ENCODE peak calls at places on chromosomes 6 and 20, in four cellular contexts. I, O, S and W are unnamed samples.

GRCh38 chr20:56289652-56290051 is 41.1 kb downstream of the MC3R start:
- DNase-seq in I (no peak), O (no peak), S (no peak), W (no peak)

GRCh38 chr20:10461495-10461894 is 26.4 kb downstream of the SLX4IP start:
- DNase-seq in I (no peak), O (no peak), S (no peak), W (no peak)

GRCh38 chr20:33433465-33433864 is 10.1 kb downstream of the SNTA1 start:
- DNase-seq in I (peak; percentile 95), O (no peak), S (peak; percentile 39), W (no peak)

GRCh38 chr20:44733341-44734069 is 12.2 kb upstream of the KCNK15 start:
- DNase-seq in I (peak; percentile 88), O (peak; percentile 81), S (peak; percentile 57), W (peak; percentile 75)

GRCh38 chr6:124742971-124743370 is 219.3 kb upstream of the RNF217 start:
- DNase-seq in I (no peak), O (no peak), S (no peak), W (no peak)

GRCh38 chr6:104580452-104580851 is 279.3 kb downstream of the HACE1 start:
- DNase-seq in I (no peak), O (no peak), S (no peak), W (no peak)

GRCh38 chr6:100549406-100550167 is 84.9 kb upstream of the SIM1 start:
- DNase-seq in I (no peak), O (no peak), S (no peak), W (no peak)

GRCh38 chr6:26525818-26526217 is 12.3 kb upstream of the HMGN4 start:
- DNase-seq in I (no peak), O (no peak), S (no peak), W (no peak)

GRCh38 chr6:54059683-54060082 is 51.6 kb upstream of the MLIP start:
- DNase-seq in I (no peak), O (no peak), S (no peak), W (no peak)

GRCh38 chr6:160430203-160430602 is 82.0 kb downstream of the SLC22A3 start:
- DNase-seq in I (no peak), O (no peak), S (no peak), W (no peak)
- H3K27ac ChIP-seq in I (peak overlapping the region; percentile 71), O (no peak overlapping the region), S (peak overlapping the region; percentile 54), W (no peak overlapping the region)

DNA sequence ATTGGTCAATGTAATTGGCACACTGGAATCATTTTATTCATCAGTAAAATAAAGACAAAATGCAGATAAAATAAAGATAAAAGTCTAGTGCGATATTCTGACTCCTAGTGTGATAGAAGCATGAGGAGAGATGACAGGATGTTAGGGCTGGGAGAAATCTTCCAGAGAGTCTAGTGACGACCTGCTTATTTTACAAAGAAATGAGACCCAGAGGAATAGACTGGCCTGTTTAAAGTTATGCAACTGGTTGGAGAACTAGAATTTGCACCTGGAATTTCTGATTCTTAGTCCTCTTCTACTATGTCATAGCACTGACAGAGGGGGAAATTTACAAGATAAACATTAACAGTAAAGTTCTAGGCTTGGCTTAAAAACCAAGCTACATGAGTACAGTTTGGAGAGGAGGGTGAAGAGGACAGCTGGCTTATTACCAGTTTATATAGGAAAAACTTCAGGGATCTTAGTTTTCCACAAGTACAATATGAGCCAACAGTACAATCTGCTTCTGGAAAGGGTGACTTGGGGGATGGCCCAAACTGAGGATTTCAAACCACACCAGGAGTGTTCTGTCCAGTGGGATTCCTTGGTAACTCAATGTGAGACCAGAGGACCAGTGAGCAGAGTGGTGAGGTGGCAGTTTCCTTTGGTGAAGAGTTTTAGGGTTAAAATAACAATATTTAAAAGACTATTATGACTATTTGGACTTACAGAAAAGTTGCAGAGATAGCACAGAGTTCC is 269.6 kb downstream of the CD109 start:
- DNase-seq in I (no peak), O (no peak), S (no peak), W (no peak)
- H3K27ac ChIP-seq in I (no peak overlapping the region), O (no peak overlapping the region), S (no peak overlapping the region), W (no peak overlapping the region)

GRCh38 chr6:11318835-11319813 is 86.7 kb upstream of the NEDD9 start:
- DNase-seq in I (no peak), O (no peak), S (no peak), W (no peak)
- H3K27ac ChIP-seq in I (peak overlapping the region; percentile 25), O (no peak overlapping the region), S (peak overlapping the region; percentile 2), W (no peak overlapping the region)

GRCh38 chr6:77883849-77884248 is 231.0 kb downstream of the MEI4 start:
- DNase-seq in I (no peak), O (no peak), S (no peak), W (no peak)
- H3K27ac ChIP-seq in I (no peak overlapping the region), O (no peak overlapping the region), S (no peak overlapping the region), W (no peak overlapping the region)

GRCh38 chr20:51888186-51888790 is 86.0 kb upstream of the SALL4 start:
- DNase-seq in I (no peak), O (peak; percentile 89), S (no peak), W (no peak)
- H3K27ac ChIP-seq in I (no peak overlapping the region), O (peak overlapping the region; percentile 94), S (no peak overlapping the region), W (no peak overlapping the region)

DNA sequence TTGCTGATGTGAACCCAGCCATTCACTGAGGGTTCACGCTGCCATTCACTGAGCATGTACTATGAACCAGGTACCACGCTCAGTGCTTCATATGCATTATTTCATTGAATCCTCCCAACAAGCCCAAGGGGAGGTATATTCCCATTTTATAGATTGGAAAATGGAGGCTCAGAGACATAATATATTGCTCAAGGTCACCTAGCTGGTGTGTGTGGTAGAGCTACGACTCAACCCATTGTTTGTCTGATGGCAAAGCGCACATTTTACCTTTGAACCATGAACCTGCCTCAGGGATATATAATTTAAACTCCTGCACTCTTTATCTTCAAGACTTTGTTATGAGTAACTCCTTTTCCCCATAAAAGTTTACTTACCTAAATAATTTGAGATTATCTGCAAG is 28.3 kb downstream of the FERMT1 start:
- DNase-seq in I (no peak), O (no peak), S (no peak), W (no peak)
- H3K27ac ChIP-seq in I (no peak overlapping the region), O (no peak overlapping the region), S (no peak overlapping the region), W (no peak overlapping the region)

DNA sequence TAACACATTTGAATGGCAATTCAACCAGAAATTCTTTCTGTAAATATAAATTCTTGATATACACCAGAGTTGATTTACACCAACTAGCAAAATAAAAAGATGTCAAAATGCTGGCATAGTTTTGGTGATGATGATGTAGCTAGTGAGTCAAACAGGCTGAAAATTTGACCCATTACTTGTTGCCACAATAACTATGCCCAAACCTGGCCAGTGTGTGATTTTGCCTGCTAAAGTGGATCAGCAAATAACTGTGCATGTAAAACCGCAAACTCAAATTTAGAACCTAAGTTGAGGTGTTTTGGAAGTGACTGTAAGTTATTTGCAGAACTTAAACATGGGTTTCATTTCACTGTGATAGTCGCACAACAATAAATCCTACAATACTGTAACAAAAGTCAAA is 125.9 kb downstream of the KIF6 start:
- DNase-seq in I (no peak), O (no peak), S (no peak), W (no peak)
- H3K27ac ChIP-seq in I (no peak overlapping the region), O (no peak overlapping the region), S (no peak overlapping the region), W (no peak overlapping the region)

DNA sequence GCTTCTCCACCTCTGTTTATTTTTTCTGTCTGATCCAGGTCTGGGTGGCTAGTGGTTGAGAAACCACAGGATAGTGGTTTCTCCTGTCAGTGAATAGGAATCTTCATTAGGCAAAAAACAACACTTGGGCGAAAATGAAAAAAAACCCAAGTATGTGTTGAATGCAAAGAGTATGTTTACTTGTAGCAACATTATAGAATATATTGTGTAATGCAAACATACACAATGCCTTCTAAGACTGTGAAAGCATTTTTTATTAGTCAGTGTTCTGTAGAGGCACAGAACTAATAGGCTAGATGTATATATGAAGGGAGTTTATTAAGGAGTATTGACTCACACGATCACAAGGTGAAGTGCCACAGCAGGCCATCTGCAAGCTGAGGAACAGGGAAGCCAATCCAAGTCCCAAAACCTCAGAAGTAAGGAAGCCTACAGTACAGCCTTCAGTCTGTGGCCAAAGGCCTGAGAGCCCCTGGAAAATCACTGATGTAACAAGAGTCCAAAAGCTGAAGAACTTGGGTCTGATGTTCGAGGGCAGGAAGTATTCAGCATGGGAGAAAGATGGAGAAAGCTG is 111.1 kb downstream of the UST start:
- DNase-seq in I (no peak), O (no peak), S (no peak), W (no peak)
- H3K27ac ChIP-seq in I (no peak overlapping the region), O (no peak overlapping the region), S (no peak overlapping the region), W (no peak overlapping the region)